ENCODE peak calls at places on chromosomes 2 and 18, in four cellular contexts. L is amniotic stem cell; F is stimulated activated CD4-positive, alpha-beta T cell treated with anti-CD3 and anti-CD28 coated beads, Interleukin-1b, Interleukin-23, amount 100 ng/mL, for 24 hours; N is small intestine. W is an unnamed sample.

GRCh38 chr2:176126929-176127768 is 2.4 kb upstream of the HOXD8 start:
- DNase-seq in L (peak), F (peak), N (peak), W (peak)

GRCh38 chr18:75247601-75248421 is 37.2 kb downstream of the TSHZ1 start:
- DNase-seq in L (peak), F (no peak), N (peak), W (no peak)

GRCh38 chr2:85796549-85797262 is 42.9 kb downstream of the ATOH8 start:
- DNase-seq in L (no peak), F (no peak), N (no peak), W (peak)

GRCh38 chr2:227515742-227516141 is 43.8 kb downstream of the AGFG1 start:
- DNase-seq in L (no peak), F (no peak), N (no peak), W (no peak)

GRCh38 chr2:162623888-162624287 is 214.7 kb downstream of the KCNH7 start:
- DNase-seq in L (no peak), F (no peak), N (no peak), W (no peak)

GRCh38 chr18:54775686-54776085 is 52.6 kb upstream of the RAB27B start:
- DNase-seq in L (peak), F (no peak), N (no peak), W (no peak)

GRCh38 chr2:207530160-207531023 is 630 bp downstream of the CREB1 start:
- DNase-seq in L (no peak), F (peak), N (peak), W (peak)

GRCh38 chr2:42904576-42904876 is 112.1 kb upstream of the HAAO start:
- DNase-seq in L (no peak), F (no peak), N (no peak), W (no peak)

GRCh38 chr2:235489897-235490296 is 3.9 kb upstream of the AGAP1 start:
- DNase-seq in L (no peak), F (no peak), N (no peak), W (no peak)

GRCh38 chr2:127398239-127398590 is 10.4 kb upstream of the MAP3K2 start:
- DNase-seq in L (peak), F (no peak), N (peak), W (peak)

GRCh38 chr18:36411745-36412168 is 114.2 kb downstream of the FHOD3 start:
- DNase-seq in L (no peak), F (no peak), N (no peak), W (no peak)

GRCh38 chr2:73931531-73932500 is 5.1 kb downstream of the DGUOK start:
- DNase-seq in L (no peak), F (peak), N (no peak), W (peak)

GRCh38 chr2:26270363-26270762 is 25.6 kb downstream of the HADHB start:
- DNase-seq in L (no peak), F (no peak), N (no peak), W (no peak)

GRCh38 chr2:195563857-195564512 is 93.0 kb upstream of the SLC39A10 start:
- DNase-seq in L (peak), F (no peak), N (no peak), W (no peak)

W was measured in occipital lobe.